ENCODE peak calls at places on chromosome 9, in nine cellular contexts. F, N, A, X, D, L, G, Z and C are unnamed samples.

GRCh38 chr9:17319822-17320221 is 185.0 kb downstream of the CNTLN start:
- DNase-seq in Z (no peak), N (no peak), G (no peak), F (no peak), D (no peak), A (no peak), L (no peak), X (no peak), C (no peak)

GRCh38 chr9:136010176-136010575 is 49.0 kb upstream of the UBAC1 start:
- DNase-seq in L (no peak), D (no peak), X (no peak), Z (no peak), G (no peak), A (no peak), F (no peak), N (no peak), C (peak)

GRCh38 chr9:88746029-88746743 is 211.2 kb downstream of the NXNL2 start:
- DNase-seq in G (peak), X (no peak), D (no peak), N (no peak), A (no peak), F (no peak), L (peak), Z (no peak), C (peak)

GRCh38 chr9:82797539-82797938 is 265.4 kb downstream of the RASEF start:
- DNase-seq in L (no peak), D (no peak), X (no peak), A (no peak), G (peak), N (no peak), Z (no peak), F (no peak), C (peak)

GRCh38 chr9:16704489-16705111 is 165.9 kb downstream of the BNC2 start:
- DNase-seq in F (no peak), N (no peak), X (peak), L (peak), D (no peak), Z (peak), G (peak), A (no peak), C (peak)

GRCh38 chr9:86854898-86855523 is 92.3 kb downstream of the GAS1 start:
- DNase-seq in G (peak), N (no peak), F (no peak), A (peak), X (no peak), Z (peak), D (no peak), L (peak), C (no peak)

GRCh38 chr9:18331808-18332209 is 142.1 kb upstream of the ADAMTSL1 start:
- DNase-seq in Z (no peak), N (no peak), F (no peak), G (no peak), X (no peak), A (no peak), L (peak), D (no peak), C (no peak)

GRCh38 chr9:126057461-126057860 is 269.2 kb upstream of the MVB12B start:
- DNase-seq in X (no peak), Z (no peak), F (no peak), A (no peak), G (no peak), D (no peak), N (no peak), L (no peak), C (no peak)

GRCh38 chr9:99072040-99072394 is 32.9 kb upstream of the TGFBR1 start:
- DNase-seq in F (no peak), L (no peak), G (no peak), A (no peak), Z (no peak), N (no peak), D (no peak), X (no peak), C (no peak)

GRCh38 chr9:95085861-95086563 is 231.5 kb downstream of the FANCC start:
- DNase-seq in D (no peak), L (no peak), A (no peak), Z (no peak), X (no peak), F (no peak), G (peak), N (no peak), C (peak)

GRCh38 chr9:95171001-95171400 is 146.5 kb downstream of the FANCC start:
- DNase-seq in F (no peak), Z (no peak), N (no peak), X (no peak), D (no peak), G (no peak), L (peak), A (peak), C (no peak)

GRCh38 chr9:89639367-89639795 is 34.6 kb downstream of the GADD45G start:
- DNase-seq in Z (peak), D (no peak), L (no peak), A (no peak), X (no peak), F (no peak), G (peak), N (no peak), C (peak)

GRCh38 chr9:112239284-112239683 is 64.2 kb upstream of the SUSD1 start:
- DNase-seq in G (no peak), L (no peak), A (no peak), X (no peak), Z (no peak), D (no peak), F (no peak), N (no peak), C (no peak)

GRCh38 chr9:126109575-126109974 is 217.1 kb upstream of the MVB12B start:
- DNase-seq in X (no peak), A (no peak), L (no peak), D (no peak), G (no peak), F (no peak), N (no peak), Z (no peak), C (no peak)

GRCh38 chr9:1200847-1201251 is 150.7 kb downstream of the DMRT2 start:
- DNase-seq in F (no peak), X (no peak), A (no peak), L (no peak), G (no peak), Z (no peak), D (no peak), N (peak), C (peak)

GRCh38 chr9:82284758-82285157 is 296.2 kb downstream of the SPATA31D1 start:
- DNase-seq in A (no peak), L (no peak), D (no peak), G (no peak), Z (no peak), X (no peak), F (no peak), N (no peak), C (no peak)

GRCh38 chr9:123089040-123089439 is 55.6 kb downstream of the GPR21 start:
- DNase-seq in N (no peak), F (no peak), Z (no peak), L (no peak), D (no peak), G (no peak), X (no peak), A (no peak), C (no peak)

GRCh38 chr9:19162956-19163355 is 35.7 kb upstream of the PLIN2 start:
- DNase-seq in N (peak), F (no peak), D (no peak), A (no peak), G (peak), Z (no peak), L (peak), X (no peak), C (no peak)

GRCh38 chr9:114278881-114279570 is 43.9 kb upstream of the ORM1 start:
- DNase-seq in N (peak), A (peak), Z (no peak), D (no peak), L (peak), G (peak), F (no peak), X (peak), C (peak)

GRCh38 chr9:119366909-119367690 is 2.1 kb downstream of the BRINP1 start:
- DNase-seq in G (no peak), X (no peak), D (no peak), L (no peak), Z (no peak), N (no peak), F (no peak), A (no peak), C (no peak)

GRCh38 chr9:8558176-8558575 is 758.6 kb upstream of the DMAC1 start:
- DNase-seq in F (no peak), N (no peak), Z (no peak), X (peak), A (peak), D (no peak), G (no peak), L (peak), C (no peak)

GRCh38 chr9:89048611-89049010 is 57.3 kb downstream of the S1PR3 start:
- DNase-seq in X (no peak), Z (peak), L (no peak), F (no peak), A (no peak), N (no peak), G (no peak), D (no peak), C (no peak)

GRCh38 chr9:5430912-5431311 is 6.8 kb downstream of the PLGRKT start:
- DNase-seq in A (no peak), Z (no peak), D (no peak), N (no peak), G (no peak), X (no peak), F (no peak), L (no peak), C (no peak)

GRCh38 chr9:5428172-5428571 is 9.6 kb downstream of the PLGRKT start:
- DNase-seq in D (no peak), L (no peak), G (no peak), Z (no peak), N (no peak), A (no peak), X (no peak), F (no peak), C (no peak)

GRCh38 chr9:5427005-5427404 is 10.7 kb downstream of the PLGRKT start:
- DNase-seq in X (no peak), D (no peak), N (no peak), L (no peak), F (no peak), Z (no peak), G (no peak), A (no peak), C (no peak)

GRCh38 chr9:5428794-5429528 is 8.8 kb downstream of the PLGRKT start:
- DNase-seq in Z (no peak), D (no peak), X (no peak), F (no peak), N (no peak), L (no peak), G (no peak), A (no peak), C (no peak)

DNA sequence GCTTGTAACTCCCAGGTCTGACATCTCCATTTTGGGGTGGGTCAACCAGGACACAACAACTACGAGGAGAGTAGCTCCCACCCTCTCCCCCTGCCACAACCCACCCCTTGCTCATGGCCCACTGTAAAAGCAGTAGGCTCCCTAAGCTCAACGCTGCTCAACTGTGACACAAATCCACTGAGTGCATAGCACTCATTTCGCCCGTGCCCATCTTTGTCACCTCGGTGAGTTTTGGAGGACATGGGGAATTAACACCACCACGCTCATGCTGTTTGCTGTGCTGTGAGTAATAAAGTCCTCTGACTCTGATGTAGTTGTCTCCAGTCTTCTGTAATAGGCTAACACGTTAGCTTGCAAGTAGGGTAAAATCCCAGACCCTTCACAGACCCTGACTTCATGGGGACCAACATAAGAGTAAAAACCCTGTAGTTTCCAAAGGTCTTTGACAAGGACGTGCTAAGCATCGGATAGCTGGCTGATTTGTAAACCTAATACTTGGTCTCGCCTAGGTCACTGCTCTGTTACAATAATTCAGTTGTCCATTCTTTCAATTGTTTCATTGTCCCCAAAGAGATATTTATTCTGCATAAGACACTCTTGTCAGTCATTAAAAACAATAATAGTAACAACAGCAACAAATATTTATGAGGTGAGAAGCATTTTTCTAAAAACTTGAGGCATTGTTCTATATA is 7.7 kb downstream of the PLGRKT start:
- DNase-seq in L (no peak), G (no peak), A (no peak), F (no peak), N (no peak), X (no peak), Z (no peak), D (no peak), C (no peak)
- H3K27ac ChIP-seq in L (no peak), G (no peak), A (no peak), F (no peak), N (no peak), X (no peak), Z (no peak), D (no peak), C (no peak)

GRCh38 chr9:127293767-127294166 is 29.2 kb downstream of the GARNL3 start:
- DNase-seq in Z (no peak), N (no peak), F (no peak), A (no peak), G (no peak), L (no peak), D (no peak), X (no peak), C (no peak)
- H3K27ac ChIP-seq in Z (no peak), N (peak), F (no peak), A (no peak), G (peak), L (no peak), D (no peak), X (no peak), C (peak)

GRCh38 chr9:109974143-109974917 is 194.3 kb downstream of the PALM2AKAP2 start:
- DNase-seq in L (no peak), X (no peak), N (peak), F (peak), Z (no peak), A (no peak), G (no peak), D (no peak), C (peak)
- H3K27ac ChIP-seq in L (no peak), X (no peak), N (no peak), F (no peak), Z (no peak), A (no peak), G (no peak), D (no peak), C (no peak)

GRCh38 chr9:69943146-69943545 is 100.5 kb upstream of the MAMDC2 start:
- DNase-seq in N (no peak), Z (no peak), F (no peak), G (no peak), X (no peak), L (no peak), A (no peak), D (no peak), C (no peak)

GRCh38 chr9:69949396-69949795 is 94.3 kb upstream of the MAMDC2 start:
- DNase-seq in Z (no peak), D (no peak), L (no peak), X (no peak), G (peak), A (no peak), N (no peak), F (no peak), C (no peak)

GRCh38 chr9:69940668-69941067 is 103.0 kb upstream of the MAMDC2 start:
- DNase-seq in A (no peak), L (no peak), N (no peak), F (no peak), D (no peak), X (no peak), G (no peak), Z (no peak), C (no peak)

GRCh38 chr9:69946800-69947437 is 96.7 kb upstream of the MAMDC2 start:
- DNase-seq in N (no peak), A (peak), G (no peak), F (no peak), Z (no peak), D (no peak), X (peak), L (peak), C (no peak)

GRCh38 chr9:69945671-69946141 is 97.9 kb upstream of the MAMDC2 start:
- DNase-seq in F (no peak), A (no peak), L (peak), X (no peak), D (no peak), N (peak), Z (no peak), G (peak), C (peak)
- H3K27ac ChIP-seq in F (no peak), A (no peak), L (peak), X (peak), D (no peak), N (no peak), Z (no peak), G (no peak), C (no peak)

DNA sequence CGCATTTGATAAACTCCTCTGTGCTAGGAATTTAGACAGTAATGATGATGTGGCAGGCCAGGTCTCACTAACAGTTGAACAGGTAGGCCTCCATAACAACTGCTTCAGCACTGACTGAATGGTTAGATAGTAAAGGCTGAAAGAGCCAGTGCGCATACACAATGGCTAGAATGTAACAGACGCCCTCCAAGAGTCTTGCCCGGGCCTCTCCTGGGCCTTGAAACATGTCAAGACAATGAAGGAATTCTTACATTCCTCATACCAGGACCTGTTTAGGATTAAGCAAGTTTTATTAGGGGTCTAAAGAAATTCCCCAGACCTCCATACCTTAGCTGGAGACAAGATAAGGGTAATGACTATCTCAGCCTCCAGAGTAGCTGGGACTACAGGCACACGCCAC is 6.7 kb upstream of the BICD2 start:
- DNase-seq in D (no peak), Z (no peak), G (no peak), A (no peak), L (no peak), N (no peak), X (no peak), F (no peak), C (no peak)
- H3K27ac ChIP-seq in D (no peak), Z (no peak), G (no peak), A (peak), L (no peak), N (no peak), X (no peak), F (no peak), C (no peak)

DNA sequence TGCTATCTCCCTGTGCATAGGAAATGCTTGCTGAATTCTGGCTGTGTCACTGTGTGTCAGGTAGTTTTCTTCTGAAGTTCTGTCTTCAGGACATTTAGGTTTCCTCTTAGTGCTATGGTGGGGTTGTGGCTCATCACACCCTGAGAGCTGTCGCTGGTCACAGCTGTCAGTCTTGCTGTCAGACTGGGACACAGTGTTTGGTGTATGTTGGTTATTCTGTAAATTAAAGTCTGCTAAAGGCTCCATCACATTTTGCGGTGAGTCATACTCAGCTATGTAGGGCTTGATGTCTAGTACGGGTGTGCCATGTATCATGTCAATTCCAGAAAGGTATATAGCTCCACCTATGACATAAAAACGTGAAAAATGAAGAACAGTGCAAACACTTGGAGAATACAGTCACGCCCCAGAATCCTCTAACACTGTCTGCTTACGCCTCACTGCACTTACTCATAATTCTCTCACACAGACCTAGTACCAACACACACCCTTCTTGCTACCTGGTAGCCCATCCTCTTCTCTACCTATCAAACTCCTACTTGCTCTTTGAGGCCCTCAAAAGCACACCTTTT is 11.9 kb downstream of the TRMO start:
- DNase-seq in L (no peak), N (no peak), Z (no peak), D (no peak), F (no peak), A (peak), G (no peak), X (no peak), C (no peak)
- H3K27ac ChIP-seq in L (no peak), N (no peak), Z (no peak), D (no peak), F (peak), A (peak), G (no peak), X (no peak), C (no peak)

GRCh38 chr9:4591123-4591500 is 71.0 kb upstream of the PLPP6 start:
- DNase-seq in F (no peak), N (no peak), L (no peak), D (no peak), G (no peak), A (no peak), Z (no peak), X (no peak), C (no peak)
- H3K27ac ChIP-seq in F (no peak), N (peak), L (no peak), D (no peak), G (no peak), A (no peak), Z (no peak), X (no peak), C (no peak)

GRCh38 chr9:128579194-128579593 is 26.8 kb downstream of the SPTAN1 start:
- DNase-seq in L (no peak), X (no peak), D (no peak), G (no peak), A (no peak), Z (no peak), F (no peak), N (no peak), C (no peak)
- H3K27ac ChIP-seq in L (no peak), X (no peak), D (no peak), G (no peak), A (no peak), Z (no peak), F (no peak), N (no peak), C (no peak)